ENCODE peak calls at places on chromosomes 11 and 22, in six cellular contexts. S, Z, F, B, N and I are unnamed samples.

GRCh38 chr11:77668760-77669159 is 31.2 kb upstream of the CLNS1A start:
- DNase-seq in Z (no peak), N (no peak), S (no peak), F (no peak), B (no peak), I (no peak)

GRCh38 chr11:62139526-62140301 is 15.9 kb downstream of the INCENP start:
- DNase-seq in F (no peak), S (peak; percentile 13), Z (peak; percentile 46), B (peak; percentile 9), N (peak; percentile 15), I (no peak)

GRCh38 chr11:34501500-34501899 is 12.1 kb downstream of the ELF5 start:
- DNase-seq in S (peak; percentile 47), Z (no peak), N (no peak), F (peak; percentile 21), B (no peak), I (no peak)

GRCh38 chr11:59678813-59679165 is 10.0 kb upstream of the PATL1 start:
- DNase-seq in B (no peak), Z (no peak), F (no peak), S (no peak), N (no peak), I (no peak)

GRCh38 chr11:113082501-113082900 is 121.3 kb downstream of the NCAM1 start:
- DNase-seq in B (no peak), S (no peak), N (no peak), F (no peak), Z (no peak), I (no peak)

GRCh38 chr22:49116486-49116885 is 711.2 kb downstream of the BRD1 start:
- DNase-seq in N (no peak), Z (no peak), B (no peak), S (no peak), F (no peak), I (no peak)

GRCh38 chr22:41444360-41445170 is 2.0 kb downstream of the TOB2 start:
- DNase-seq in B (peak; percentile 97), F (peak; percentile 93), N (peak; percentile 92), S (peak; percentile 92), Z (peak; percentile 95), I (peak; percentile 89)

GRCh38 chr11:101582242-101583052 is 1.4 kb downstream of the TRPC6 start:
- DNase-seq in F (no peak), N (peak; percentile 40), S (no peak), B (no peak), Z (peak; percentile 70), I (no peak)

GRCh38 chr22:22816766-22817410 is 70.7 kb upstream of the IGLL5 start:
- DNase-seq in B (no peak), Z (peak; percentile 54), F (no peak), N (no peak), S (peak; percentile 10), I (no peak)

GRCh38 chr11:123505546-123506299 is 75.7 kb downstream of the GRAMD1B start:
- DNase-seq in F (no peak), B (no peak), Z (no peak), S (no peak), N (no peak), I (no peak)

GRCh38 chr11:13283636-13284035 is 6.0 kb downstream of the BMAL1 start:
- DNase-seq in B (no peak), S (no peak), Z (no peak), N (no peak), F (no peak), I (no peak)

GRCh38 chr11:77690649-77691048 is 53.1 kb upstream of the CLNS1A start:
- DNase-seq in N (no peak), Z (no peak), F (no peak), B (no peak), S (no peak), I (no peak)

GRCh38 chr22:50338042-50338573 is 5.0 kb upstream of the PPP6R2 start:
- DNase-seq in N (no peak), F (no peak), B (no peak), S (no peak), Z (no peak), I (no peak)

GRCh38 chr11:119696378-119697157 is 32.4 kb downstream of the NECTIN1 start:
- DNase-seq in S (peak; percentile 88), N (no peak), Z (no peak), F (no peak), B (no peak), I (no peak)

GRCh38 chr22:22403771-22404170 is 104.8 kb downstream of the ZNF280B start:
- DNase-seq in S (no peak), F (no peak), N (no peak), B (no peak), Z (no peak), I (no peak)

GRCh38 chr11:58192229-58192628 is 3.4 kb downstream of the OR9Q2 start:
- DNase-seq in S (no peak), B (no peak), N (no peak), F (no peak), Z (no peak), I (no peak)

GRCh38 chr11:124837491-124837856 is 27.8 kb upstream of the ROBO3 start:
- DNase-seq in Z (no peak), N (no peak), F (no peak), S (no peak), B (peak; percentile 33), I (peak; percentile 58)

GRCh38 chr11:34650528-34650927 is 29.6 kb downstream of the EHF start:
- DNase-seq in N (no peak), Z (no peak), S (peak; percentile 57), B (no peak), F (no peak), I (no peak)

GRCh38 chr11:111776398-111777093 is 10.4 kb upstream of the PPP2R1B start:
- DNase-seq in B (no peak), F (no peak), Z (no peak), N (no peak), S (no peak), I (no peak)

GRCh38 chr22:45319319-45319675 is 9.6 kb downstream of the FAM118A start:
- DNase-seq in N (peak; percentile 63), Z (no peak), B (peak; percentile 50), S (no peak), F (peak; percentile 36), I (no peak)

GRCh38 chr22:44351685-44352377 is 39.1 kb upstream of the SHISAL1 start:
- DNase-seq in S (no peak), B (peak; percentile 40), N (peak; percentile 76), Z (no peak), F (peak; percentile 80), I (no peak)

GRCh38 chr11:2976289-2977063 is 15.7 kb downstream of the NAP1L4 start:
- DNase-seq in F (no peak), N (no peak), Z (no peak), B (peak; percentile 8), S (no peak), I (no peak)
- TF ChIP-seq POLR2A in F (no peak), N (no peak), Z (no peak), B (no peak), S (no peak), I (no peak)

GRCh38 chr11:1863352-1864215 is 10.7 kb downstream of the LSP1 start:
- DNase-seq in F (peak; percentile 91), N (peak; percentile 87), Z (peak; percentile 90), B (peak; percentile 80), S (peak; percentile 81), I (peak; percentile 36)
- TF ChIP-seq POLR2A in F (peak; percentile 9), N (no peak), Z (no peak), B (no peak), S (no peak), I (no peak)

GRCh38 chr22:38313384-38313955 is 3.8 kb downstream of the CSNK1E start:
- DNase-seq in S (no peak), F (peak; percentile 85), B (no peak), Z (peak; percentile 85), N (peak; percentile 93), I (no peak)

GRCh38 chr22:38315801-38316339 is 1.4 kb downstream of the CSNK1E start:
- DNase-seq in B (no peak), F (no peak), S (no peak), N (no peak), Z (peak; percentile 73), I (no peak)

GRCh38 chr22:38314992-38315800 is 2.0 kb downstream of the CSNK1E start:
- DNase-seq in F (no peak), B (no peak), S (no peak), N (peak; percentile 62), Z (peak; percentile 81), I (no peak)

GRCh38 chr22:38312261-38312800 is 4.9 kb downstream of the CSNK1E start:
- DNase-seq in F (no peak), B (no peak), Z (no peak), S (no peak), N (no peak), I (no peak)

DNA sequence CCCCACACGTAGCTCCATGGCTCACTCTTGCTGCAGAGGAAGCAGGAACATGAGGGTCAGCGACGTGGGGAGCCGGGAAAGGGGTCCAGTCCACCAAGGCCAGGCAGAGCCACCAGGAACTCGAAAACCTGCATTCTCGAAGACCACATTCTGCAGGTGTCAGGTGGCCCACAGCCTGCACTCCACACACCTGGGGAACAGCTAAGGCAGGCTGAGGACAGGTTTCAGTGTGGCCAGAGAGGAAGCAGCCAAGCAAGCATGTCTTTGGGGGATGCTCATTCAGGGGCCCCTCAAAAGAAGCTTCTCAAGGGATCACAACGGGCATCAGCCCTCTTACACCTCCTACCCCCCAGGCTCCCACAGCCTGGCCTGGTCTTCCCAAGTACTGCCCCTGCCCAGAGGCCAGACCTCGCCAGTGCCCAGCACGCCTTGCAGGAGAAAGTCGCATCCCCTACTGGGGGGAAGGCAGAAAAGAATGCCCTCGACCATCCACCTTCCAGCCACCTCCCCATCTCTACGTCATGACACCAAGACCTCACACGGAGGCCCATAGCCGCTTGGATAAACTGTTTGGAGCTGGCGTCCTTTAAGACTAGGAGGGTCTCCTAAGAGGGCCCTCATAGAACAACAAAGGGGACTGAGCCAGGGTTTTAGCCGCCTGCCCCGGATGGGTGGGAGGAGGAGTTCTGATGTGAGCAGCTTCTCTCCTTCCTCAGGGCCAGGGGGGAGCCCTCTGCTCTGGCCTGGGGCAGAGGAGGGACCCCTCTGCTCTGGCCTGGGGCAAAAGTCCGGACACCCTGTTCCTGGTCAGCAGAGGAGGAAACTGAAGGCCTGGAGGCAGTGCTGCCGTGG is 2.9 kb downstream of the CSNK1E start:
- DNase-seq in S (no peak), B (no peak), F (no peak), Z (peak; percentile 78), N (peak; percentile 60), I (no peak)
- TF ChIP-seq POLR2A in S (no peak), B (no peak), F (no peak), Z (peak; percentile 7), N (no peak), I (no peak)

GRCh38 chr11:1262172-1263006 is 39.5 kb downstream of the MUC5B start:
- DNase-seq in S (peak; percentile 89), B (peak; percentile 91), N (peak; percentile 88), F (peak; percentile 89), Z (peak; percentile 95), I (peak; percentile 89)
- TF ChIP-seq POLR2A in S (peak; percentile 38), B (no peak), N (peak; percentile 52), F (peak; percentile 41), Z (no peak), I (peak; percentile 62)

DNA sequence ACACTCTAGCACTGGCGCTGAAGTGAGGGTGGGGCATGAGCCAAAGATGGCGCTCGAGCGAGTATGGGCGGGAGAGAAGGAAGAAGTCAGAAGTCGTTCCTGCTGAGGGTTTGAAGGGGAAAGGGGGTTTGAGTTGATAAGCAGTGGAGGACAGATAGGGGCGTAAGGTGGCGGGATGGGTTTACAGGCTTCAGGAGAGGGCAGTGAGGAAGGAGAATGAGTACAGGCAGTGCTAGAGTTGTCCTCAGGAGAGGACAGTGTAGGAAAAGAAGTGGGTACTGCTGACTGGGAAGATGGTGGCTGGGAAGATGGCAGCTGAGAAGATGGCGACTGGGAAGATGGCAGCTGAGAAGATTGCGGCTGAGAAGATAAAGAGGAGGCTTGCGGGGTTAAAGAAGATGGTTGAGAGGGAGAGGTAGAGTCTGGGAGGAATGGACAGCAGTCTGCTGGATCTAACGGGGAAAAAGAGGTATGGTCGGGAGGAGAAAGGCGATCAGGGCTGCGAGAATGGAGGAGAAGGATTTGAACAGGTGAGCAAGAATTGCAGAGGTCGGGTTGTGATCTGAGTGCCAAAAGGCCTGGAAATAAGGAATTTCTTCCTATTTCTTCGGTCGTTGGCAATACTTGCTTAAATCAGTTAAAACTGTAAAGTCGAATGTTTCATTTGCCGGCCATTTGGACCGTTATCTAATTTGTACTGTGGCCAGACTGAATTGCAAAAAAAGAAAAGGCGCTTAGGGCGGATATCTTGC is 5.2 kb downstream of the PPFIBP2 start:
- DNase-seq in S (no peak), Z (no peak), B (no peak), N (no peak), F (no peak), I (no peak)
- TF ChIP-seq POLR2A in S (no peak), Z (no peak), B (no peak), N (no peak), F (no peak), I (no peak)